ENCODE peak calls at places on chromosomes 12 and 14, in eight cellular contexts. One of them, this sample, is unnamed.

GRCh38 chr14:70753518-70753953 is 55.8 kb downstream of the MAP3K9 start:
- DNase-seq in suprapubic skin: no peak
- DNase-seq in adrenal gland: no peak
- DNase-seq in heart left ventricle: no peak
- DNase-seq in A549: peak; percentile 77
- DNase-seq in tibial nerve: no peak
- DNase-seq in gastrocnemius medialis: no peak
- DNase-seq in ovary: no peak
- DNase-seq in this sample: no peak

GRCh38 chr12:113214938-113215400 is 6.3 kb upstream of the TPCN1 start:
- DNase-seq in suprapubic skin: peak; percentile 91
- DNase-seq in adrenal gland: peak; percentile 86
- DNase-seq in heart left ventricle: peak; percentile 63
- DNase-seq in A549: peak; percentile 83
- DNase-seq in tibial nerve: peak; percentile 73
- DNase-seq in gastrocnemius medialis: peak; percentile 67
- DNase-seq in ovary: no peak
- DNase-seq in this sample: no peak

GRCh38 chr14:103087343-103087835 is 3.4 kb downstream of the LBHD2 start:
- DNase-seq in suprapubic skin: no peak
- DNase-seq in adrenal gland: no peak
- DNase-seq in heart left ventricle: no peak
- DNase-seq in A549: no peak
- DNase-seq in tibial nerve: no peak
- DNase-seq in gastrocnemius medialis: no peak
- DNase-seq in ovary: no peak
- DNase-seq in this sample: no peak

GRCh38 chr12:64669270-64669842 is 59.1 kb downstream of the RASSF3 start:
- DNase-seq in suprapubic skin: no peak
- DNase-seq in adrenal gland: peak; percentile 65
- DNase-seq in heart left ventricle: peak; percentile 69
- DNase-seq in A549: no peak
- DNase-seq in tibial nerve: no peak
- DNase-seq in gastrocnemius medialis: no peak
- DNase-seq in ovary: peak; percentile 70
- DNase-seq in this sample: no peak

GRCh38 chr12:66956300-66956699 is 277.4 kb upstream of the GRIP1 start:
- DNase-seq in suprapubic skin: no peak
- DNase-seq in adrenal gland: no peak
- DNase-seq in heart left ventricle: no peak
- DNase-seq in A549: no peak
- DNase-seq in tibial nerve: no peak
- DNase-seq in gastrocnemius medialis: no peak
- DNase-seq in ovary: no peak
- DNase-seq in this sample: no peak

GRCh38 chr12:66945189-66945817 is 266.4 kb upstream of the GRIP1 start:
- DNase-seq in suprapubic skin: no peak
- DNase-seq in adrenal gland: no peak
- DNase-seq in heart left ventricle: no peak
- DNase-seq in A549: no peak
- DNase-seq in tibial nerve: no peak
- DNase-seq in gastrocnemius medialis: no peak
- DNase-seq in ovary: no peak
- DNase-seq in this sample: no peak

GRCh38 chr14:94045563-94046345 is 19.6 kb downstream of the OTUB2 start:
- DNase-seq in suprapubic skin: peak; percentile 52
- DNase-seq in adrenal gland: no peak
- DNase-seq in heart left ventricle: peak; percentile 4
- DNase-seq in A549: no peak
- DNase-seq in tibial nerve: no peak
- DNase-seq in gastrocnemius medialis: no peak
- DNase-seq in ovary: no peak
- DNase-seq in this sample: no peak

GRCh38 chr12:27913999-27914614 is 58.4 kb downstream of the PTHLH start:
- DNase-seq in suprapubic skin: no peak
- DNase-seq in adrenal gland: no peak
- DNase-seq in heart left ventricle: no peak
- DNase-seq in A549: no peak
- DNase-seq in tibial nerve: no peak
- DNase-seq in gastrocnemius medialis: no peak
- DNase-seq in ovary: no peak
- DNase-seq in this sample: no peak

GRCh38 chr14:76546426-76547221 is 170.7 kb downstream of the ESRRB start:
- DNase-seq in suprapubic skin: no peak
- DNase-seq in adrenal gland: no peak
- DNase-seq in heart left ventricle: no peak
- DNase-seq in A549: peak; percentile 50
- DNase-seq in tibial nerve: no peak
- DNase-seq in gastrocnemius medialis: no peak
- DNase-seq in ovary: no peak
- DNase-seq in this sample: no peak

GRCh38 chr12:6038160-6038559 is 86.3 kb downstream of the VWF start:
- DNase-seq in suprapubic skin: no peak
- DNase-seq in adrenal gland: peak; percentile 33
- DNase-seq in heart left ventricle: no peak
- DNase-seq in A549: peak; percentile 93
- DNase-seq in tibial nerve: no peak
- DNase-seq in gastrocnemius medialis: no peak
- DNase-seq in ovary: no peak
- DNase-seq in this sample: no peak

GRCh38 chr14:100824946-100825690 is 800 bp upstream of the MEG3 start:
- DNase-seq in suprapubic skin: no peak
- DNase-seq in adrenal gland: no peak
- DNase-seq in heart left ventricle: no peak
- DNase-seq in A549: no peak
- DNase-seq in tibial nerve: no peak
- DNase-seq in gastrocnemius medialis: no peak
- DNase-seq in ovary: peak; percentile 33
- DNase-seq in this sample: no peak

GRCh38 chr14:88189040-88189839 is 133.8 kb downstream of the KCNK10 start:
- DNase-seq in suprapubic skin: peak; percentile 68
- DNase-seq in adrenal gland: peak; percentile 87
- DNase-seq in heart left ventricle: peak; percentile 69
- DNase-seq in A549: peak; percentile 87
- DNase-seq in tibial nerve: peak; percentile 50
- DNase-seq in gastrocnemius medialis: peak; percentile 9
- DNase-seq in ovary: peak; percentile 70
- DNase-seq in this sample: no peak

GRCh38 chr14:68797180-68797670 is 4.4 kb upstream of the ZFP36L1 start:
- DNase-seq in suprapubic skin: no peak
- DNase-seq in adrenal gland: no peak
- DNase-seq in heart left ventricle: no peak
- DNase-seq in A549: no peak
- DNase-seq in tibial nerve: no peak
- DNase-seq in gastrocnemius medialis: no peak
- DNase-seq in ovary: no peak
- DNase-seq in this sample: no peak

GRCh38 chr14:89907655-89908054 is 46.9 kb downstream of the EFCAB11 start:
- DNase-seq in suprapubic skin: no peak
- DNase-seq in adrenal gland: no peak
- DNase-seq in heart left ventricle: no peak
- DNase-seq in A549: no peak
- DNase-seq in tibial nerve: no peak
- DNase-seq in gastrocnemius medialis: no peak
- DNase-seq in ovary: no peak
- DNase-seq in this sample: no peak

GRCh38 chr12:122749569-122750332 is 2.9 kb upstream of the DENR start:
- DNase-seq in suprapubic skin: no peak
- DNase-seq in adrenal gland: no peak
- DNase-seq in heart left ventricle: no peak
- DNase-seq in A549: peak; percentile 71
- DNase-seq in tibial nerve: no peak
- DNase-seq in gastrocnemius medialis: no peak
- DNase-seq in ovary: no peak
- DNase-seq in this sample: no peak

GRCh38 chr14:105999361-106000028 is 473.1 kb downstream of the TMEM121 start:
- DNase-seq in suprapubic skin: no peak
- DNase-seq in adrenal gland: peak; percentile 60
- DNase-seq in heart left ventricle: peak; percentile 38
- DNase-seq in A549: peak; percentile 84
- DNase-seq in tibial nerve: no peak
- DNase-seq in gastrocnemius medialis: no peak
- DNase-seq in ovary: no peak
- DNase-seq in this sample: no peak

GRCh38 chr12:127108360-127109215 is 1158.4 kb upstream of the TMEM132C start:
- DNase-seq in suprapubic skin: no peak
- DNase-seq in adrenal gland: peak; percentile 49
- DNase-seq in heart left ventricle: peak; percentile 52
- DNase-seq in A549: peak; percentile 71
- DNase-seq in tibial nerve: peak; percentile 18
- DNase-seq in gastrocnemius medialis: no peak
- DNase-seq in ovary: peak; percentile 21
- DNase-seq in this sample: no peak

GRCh38 chr12:107450541-107450940 is 235.1 kb upstream of the PWP1 start:
- DNase-seq in suprapubic skin: no peak
- DNase-seq in adrenal gland: no peak
- DNase-seq in heart left ventricle: no peak
- DNase-seq in A549: no peak
- DNase-seq in tibial nerve: no peak
- DNase-seq in gastrocnemius medialis: no peak
- DNase-seq in ovary: no peak
- DNase-seq in this sample: no peak

GRCh38 chr12:56634837-56635538 is 4.9 kb upstream of the BAZ2A start:
- DNase-seq in suprapubic skin: peak; percentile 87
- DNase-seq in adrenal gland: peak; percentile 89
- DNase-seq in heart left ventricle: peak; percentile 80
- DNase-seq in A549: peak; percentile 94
- DNase-seq in tibial nerve: no peak
- DNase-seq in gastrocnemius medialis: peak; percentile 77
- DNase-seq in ovary: peak; percentile 81
- DNase-seq in this sample: no peak

GRCh38 chr12:56637621-56638020 is 7.5 kb upstream of the BAZ2A start:
- DNase-seq in suprapubic skin: no peak
- DNase-seq in adrenal gland: no peak
- DNase-seq in heart left ventricle: no peak
- DNase-seq in A549: no peak
- DNase-seq in tibial nerve: no peak
- DNase-seq in gastrocnemius medialis: no peak
- DNase-seq in ovary: no peak
- DNase-seq in this sample: no peak

GRCh38 chr12:56636675-56637540 is 6.8 kb upstream of the BAZ2A start:
- DNase-seq in suprapubic skin: peak; percentile 100
- DNase-seq in adrenal gland: peak; percentile 99
- DNase-seq in heart left ventricle: peak; percentile 99
- DNase-seq in A549: peak; percentile 100
- DNase-seq in tibial nerve: peak; percentile 99
- DNase-seq in gastrocnemius medialis: peak; percentile 98
- DNase-seq in ovary: peak; percentile 100
- DNase-seq in this sample: peak; percentile 100

GRCh38 chr12:56635539-56636117 is 5.5 kb upstream of the BAZ2A start:
- DNase-seq in suprapubic skin: no peak
- DNase-seq in adrenal gland: no peak
- DNase-seq in heart left ventricle: no peak
- DNase-seq in A549: peak; percentile 17
- DNase-seq in tibial nerve: no peak
- DNase-seq in gastrocnemius medialis: no peak
- DNase-seq in ovary: no peak
- DNase-seq in this sample: no peak

GRCh38 chr12:56636118-56636674 is 6.1 kb upstream of the BAZ2A start:
- DNase-seq in suprapubic skin: peak; percentile 94
- DNase-seq in adrenal gland: peak; percentile 96
- DNase-seq in heart left ventricle: peak; percentile 92
- DNase-seq in A549: peak; percentile 91
- DNase-seq in tibial nerve: peak; percentile 92
- DNase-seq in gastrocnemius medialis: peak; percentile 94
- DNase-seq in ovary: peak; percentile 85
- DNase-seq in this sample: peak; percentile 98
- TF ChIP-seq POLR2A in suprapubic skin: no peak
- TF ChIP-seq POLR2A in adrenal gland: peak; percentile 78
- TF ChIP-seq POLR2A in heart left ventricle: peak; percentile 65
- TF ChIP-seq POLR2A in A549: peak; percentile 55
- TF ChIP-seq POLR2A in tibial nerve: peak; percentile 84
- TF ChIP-seq POLR2A in gastrocnemius medialis: peak; percentile 84
- TF ChIP-seq POLR2A in ovary: peak; percentile 79
- TF ChIP-seq POLR2A in this sample: peak; percentile 80

GRCh38 chr14:99602054-99602787 is 1.8 kb downstream of the CCDC85C start:
- DNase-seq in suprapubic skin: no peak
- DNase-seq in adrenal gland: no peak
- DNase-seq in heart left ventricle: no peak
- DNase-seq in A549: peak; percentile 47
- DNase-seq in tibial nerve: no peak
- DNase-seq in gastrocnemius medialis: no peak
- DNase-seq in ovary: no peak
- DNase-seq in this sample: no peak
- H3K4me1 ChIP-seq in suprapubic skin: peaks cover 45% of the 10 kb centered on the region
- H3K4me1 ChIP-seq in adrenal gland: peaks cover 55% of the 10 kb centered on the region
- H3K4me1 ChIP-seq in heart left ventricle: peaks cover 69% of the 10 kb centered on the region
- H3K4me1 ChIP-seq in A549: peaks cover 65% of the 10 kb centered on the region
- H3K4me1 ChIP-seq in tibial nerve: peaks cover 3% of the 10 kb centered on the region
- H3K4me1 ChIP-seq in gastrocnemius medialis: peaks cover 34% of the 10 kb centered on the region
- H3K4me1 ChIP-seq in ovary: peaks cover 31% of the 10 kb centered on the region
- H3K4me1 ChIP-seq in this sample: peaks cover 59% of the 10 kb centered on the region

DNA sequence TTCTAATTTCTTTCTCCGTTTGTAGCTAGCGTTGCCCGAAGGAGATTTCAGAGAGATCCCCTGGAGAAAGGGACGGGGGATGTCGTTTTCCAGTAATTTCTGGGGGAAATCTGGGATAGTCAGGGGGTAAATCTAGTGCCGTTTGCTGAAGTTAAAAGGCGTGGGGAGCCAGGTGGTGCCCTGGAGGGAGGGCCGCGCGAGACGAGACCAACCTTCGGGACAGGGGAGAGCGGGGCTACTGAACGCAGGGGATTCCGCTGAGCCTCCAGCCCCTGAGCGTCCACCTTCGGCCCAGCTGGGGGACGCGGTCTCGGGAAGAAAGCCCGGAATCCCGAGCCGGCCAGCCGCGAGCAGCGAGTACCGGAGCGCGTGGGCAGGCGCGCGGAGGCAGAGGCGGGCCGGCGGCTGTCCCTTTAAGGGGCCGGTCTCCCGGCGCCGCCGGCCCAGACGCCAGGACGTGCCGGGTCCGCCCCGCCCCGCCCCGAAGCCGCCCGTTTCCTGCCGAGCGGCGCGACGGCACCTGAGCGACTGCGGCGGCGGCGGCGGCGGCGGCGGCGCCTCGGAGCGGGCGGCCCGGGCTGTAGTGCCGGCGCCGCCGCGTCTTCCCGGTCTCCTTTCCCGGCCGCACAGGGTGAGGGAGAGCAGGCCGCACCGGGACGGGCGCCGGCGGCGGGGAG is at the start of gene KTN1:
- DNase-seq in suprapubic skin: peak; percentile 82
- DNase-seq in adrenal gland: peak; percentile 86
- DNase-seq in heart left ventricle: peak; percentile 90
- DNase-seq in A549: peak; percentile 84
- DNase-seq in tibial nerve: peak; percentile 63
- DNase-seq in gastrocnemius medialis: peak; percentile 78
- DNase-seq in ovary: peak; percentile 81
- DNase-seq in this sample: no peak
- TF ChIP-seq POLR2A in suprapubic skin: peak; percentile 32
- TF ChIP-seq POLR2A in adrenal gland: peak; percentile 69
- TF ChIP-seq POLR2A in heart left ventricle: peak; percentile 28
- TF ChIP-seq POLR2A in A549: peak; percentile 76
- TF ChIP-seq POLR2A in tibial nerve: no peak
- TF ChIP-seq POLR2A in gastrocnemius medialis: peak; percentile 91
- TF ChIP-seq POLR2A in ovary: peak; percentile 55
- TF ChIP-seq POLR2A in this sample: peak; percentile 51

DNA sequence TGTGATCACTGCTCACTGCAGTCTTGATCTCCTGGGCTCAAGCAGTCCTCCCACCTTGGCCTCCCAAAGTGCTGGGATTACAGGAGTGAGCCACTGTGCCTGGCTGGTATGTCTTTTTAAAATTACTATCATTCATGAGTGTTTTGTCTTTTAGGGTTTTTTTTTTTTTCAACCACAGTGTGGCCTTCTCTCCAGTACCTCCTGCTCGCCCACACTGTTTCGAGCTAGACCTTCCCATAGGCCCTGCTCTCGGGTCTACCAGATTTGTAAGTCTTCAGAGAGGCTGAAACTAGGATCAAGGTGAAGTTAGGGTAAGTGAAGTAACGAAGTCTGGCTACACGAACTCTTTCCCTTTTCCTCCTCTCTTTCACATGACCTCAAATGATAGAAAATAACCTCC is 1.5 kb downstream of the BIN2 start:
- DNase-seq in suprapubic skin: no peak
- DNase-seq in adrenal gland: no peak
- DNase-seq in heart left ventricle: no peak
- DNase-seq in A549: no peak
- DNase-seq in tibial nerve: no peak
- DNase-seq in gastrocnemius medialis: no peak
- DNase-seq in ovary: no peak
- DNase-seq in this sample: no peak
- H3K4me1 ChIP-seq in suprapubic skin: peaks cover 38% of the 10 kb centered on the region
- H3K4me1 ChIP-seq in adrenal gland: peaks cover 9% of the 10 kb centered on the region
- H3K4me1 ChIP-seq in heart left ventricle: no peaks in the 10 kb centered on the region
- H3K4me1 ChIP-seq in A549: peaks cover 40% of the 10 kb centered on the region
- H3K4me1 ChIP-seq in tibial nerve: peaks cover 20% of the 10 kb centered on the region
- H3K4me1 ChIP-seq in gastrocnemius medialis: peaks cover 5% of the 10 kb centered on the region
- H3K4me1 ChIP-seq in ovary: no peaks in the 10 kb centered on the region
- H3K4me1 ChIP-seq in this sample: peaks cover 47% of the 10 kb centered on the region